ENCODE peak calls at places on chromosomes 3 and 15, in ten cellular contexts. One of them, this sample, is unnamed.

GRCh38 chr3:27464646-27465045 is 19.5 kb downstream of the SLC4A7 start:
- DNase-seq in EH: no peak
- DNase-seq in IMR-90: no peak
- DNase-seq in heart right ventricle: no peak
- DNase-seq in OCI-LY7: no peak
- DNase-seq in endothelial cell: no peak
- DNase-seq in stimulated activated CD8-positive, alpha-beta memory T cell treated with anti-CD3 and anti-CD28 coated beads, Interleukin-4, amount 100 ng/mL, for 48 hours: no peak
- DNase-seq in hypothalamus: no peak
- DNase-seq in D721Med: no peak
- DNase-seq in glomerular endothelial cell: no peak
- DNase-seq in this sample: no peak

GRCh38 chr3:39143051-39143885 is 10.1 kb downstream of the CSRNP1 start:
- DNase-seq in EH: no peak
- DNase-seq in OCI-LY7: no peak
- DNase-seq in heart right ventricle: no peak
- DNase-seq in stimulated activated CD8-positive, alpha-beta memory T cell treated with anti-CD3 and anti-CD28 coated beads, Interleukin-4, amount 100 ng/mL, for 48 hours: no peak
- DNase-seq in glomerular endothelial cell: no peak
- DNase-seq in endothelial cell: no peak
- DNase-seq in D721Med: no peak
- DNase-seq in IMR-90: no peak
- DNase-seq in hypothalamus: no peak
- DNase-seq in this sample: no peak

GRCh38 chr3:94234177-94234788 is 171.4 kb downstream of the NSUN3 start:
- DNase-seq in EH: peak; percentile 29
- DNase-seq in hypothalamus: no peak
- DNase-seq in IMR-90: peak; percentile 44
- DNase-seq in D721Med: no peak
- DNase-seq in stimulated activated CD8-positive, alpha-beta memory T cell treated with anti-CD3 and anti-CD28 coated beads, Interleukin-4, amount 100 ng/mL, for 48 hours: no peak
- DNase-seq in heart right ventricle: no peak
- DNase-seq in OCI-LY7: peak; percentile 27
- DNase-seq in glomerular endothelial cell: no peak
- DNase-seq in endothelial cell: peak; percentile 30
- DNase-seq in this sample: peak; percentile 16

GRCh38 chr3:141405581-141405980 is 37.3 kb downstream of the ZBTB38 start:
- DNase-seq in heart right ventricle: no peak
- DNase-seq in glomerular endothelial cell: no peak
- DNase-seq in endothelial cell: no peak
- DNase-seq in IMR-90: peak; percentile 73
- DNase-seq in hypothalamus: no peak
- DNase-seq in EH: peak; percentile 80
- DNase-seq in stimulated activated CD8-positive, alpha-beta memory T cell treated with anti-CD3 and anti-CD28 coated beads, Interleukin-4, amount 100 ng/mL, for 48 hours: no peak
- DNase-seq in D721Med: no peak
- DNase-seq in OCI-LY7: no peak
- DNase-seq in this sample: no peak

GRCh38 chr15:101387591-101387990 is 92.5 kb upstream of the SNRPA1 start:
- DNase-seq in EH: no peak
- DNase-seq in endothelial cell: no peak
- DNase-seq in OCI-LY7: no peak
- DNase-seq in glomerular endothelial cell: no peak
- DNase-seq in stimulated activated CD8-positive, alpha-beta memory T cell treated with anti-CD3 and anti-CD28 coated beads, Interleukin-4, amount 100 ng/mL, for 48 hours: no peak
- DNase-seq in heart right ventricle: no peak
- DNase-seq in D721Med: no peak
- DNase-seq in IMR-90: no peak
- DNase-seq in hypothalamus: no peak
- DNase-seq in this sample: no peak

GRCh38 chr3:33918357-33918756 is 119.9 kb downstream of the PDCD6IP start:
- DNase-seq in glomerular endothelial cell: no peak
- DNase-seq in stimulated activated CD8-positive, alpha-beta memory T cell treated with anti-CD3 and anti-CD28 coated beads, Interleukin-4, amount 100 ng/mL, for 48 hours: no peak
- DNase-seq in endothelial cell: no peak
- DNase-seq in IMR-90: no peak
- DNase-seq in D721Med: no peak
- DNase-seq in EH: no peak
- DNase-seq in OCI-LY7: no peak
- DNase-seq in hypothalamus: no peak
- DNase-seq in heart right ventricle: no peak
- DNase-seq in this sample: no peak

GRCh38 chr3:7382293-7383033 is 521.5 kb downstream of the GRM7 start:
- DNase-seq in D721Med: no peak
- DNase-seq in hypothalamus: no peak
- DNase-seq in stimulated activated CD8-positive, alpha-beta memory T cell treated with anti-CD3 and anti-CD28 coated beads, Interleukin-4, amount 100 ng/mL, for 48 hours: no peak
- DNase-seq in OCI-LY7: no peak
- DNase-seq in glomerular endothelial cell: peak; percentile 44
- DNase-seq in EH: no peak
- DNase-seq in IMR-90: no peak
- DNase-seq in heart right ventricle: no peak
- DNase-seq in endothelial cell: no peak
- DNase-seq in this sample: no peak

GRCh38 chr15:71752604-71753289 is 57.6 kb upstream of the NR2E3 start:
- DNase-seq in IMR-90: peak; percentile 94
- DNase-seq in OCI-LY7: peak; percentile 33
- DNase-seq in glomerular endothelial cell: peak; percentile 94
- DNase-seq in stimulated activated CD8-positive, alpha-beta memory T cell treated with anti-CD3 and anti-CD28 coated beads, Interleukin-4, amount 100 ng/mL, for 48 hours: peak; percentile 39
- DNase-seq in heart right ventricle: no peak
- DNase-seq in hypothalamus: no peak
- DNase-seq in EH: peak; percentile 98
- DNase-seq in endothelial cell: peak; percentile 44
- DNase-seq in D721Med: no peak
- DNase-seq in this sample: no peak

GRCh38 chr3:134039161-134039862 is 9.6 kb upstream of the SLCO2A1 start:
- DNase-seq in D721Med: no peak
- DNase-seq in hypothalamus: no peak
- DNase-seq in EH: no peak
- DNase-seq in OCI-LY7: no peak
- DNase-seq in endothelial cell: no peak
- DNase-seq in glomerular endothelial cell: no peak
- DNase-seq in IMR-90: no peak
- DNase-seq in heart right ventricle: no peak
- DNase-seq in stimulated activated CD8-positive, alpha-beta memory T cell treated with anti-CD3 and anti-CD28 coated beads, Interleukin-4, amount 100 ng/mL, for 48 hours: no peak
- DNase-seq in this sample: no peak

GRCh38 chr15:25900426-25900825 is 37.3 kb upstream of the ATP10A start:
- DNase-seq in endothelial cell: no peak
- DNase-seq in glomerular endothelial cell: no peak
- DNase-seq in stimulated activated CD8-positive, alpha-beta memory T cell treated with anti-CD3 and anti-CD28 coated beads, Interleukin-4, amount 100 ng/mL, for 48 hours: no peak
- DNase-seq in IMR-90: no peak
- DNase-seq in D721Med: no peak
- DNase-seq in hypothalamus: no peak
- DNase-seq in OCI-LY7: no peak
- DNase-seq in heart right ventricle: no peak
- DNase-seq in EH: no peak
- DNase-seq in this sample: no peak

GRCh38 chr3:139574026-139574947 is 34.7 kb upstream of the RBP1 start:
- DNase-seq in hypothalamus: no peak
- DNase-seq in glomerular endothelial cell: no peak
- DNase-seq in EH: no peak
- DNase-seq in heart right ventricle: peak; percentile 76
- DNase-seq in OCI-LY7: no peak
- DNase-seq in D721Med: no peak
- DNase-seq in endothelial cell: no peak
- DNase-seq in IMR-90: no peak
- DNase-seq in stimulated activated CD8-positive, alpha-beta memory T cell treated with anti-CD3 and anti-CD28 coated beads, Interleukin-4, amount 100 ng/mL, for 48 hours: no peak
- DNase-seq in this sample: no peak

GRCh38 chr3:196007744-196008143 is 74.1 kb downstream of the TFRC start:
- DNase-seq in glomerular endothelial cell: no peak
- DNase-seq in stimulated activated CD8-positive, alpha-beta memory T cell treated with anti-CD3 and anti-CD28 coated beads, Interleukin-4, amount 100 ng/mL, for 48 hours: no peak
- DNase-seq in hypothalamus: no peak
- DNase-seq in EH: no peak
- DNase-seq in heart right ventricle: no peak
- DNase-seq in OCI-LY7: no peak
- DNase-seq in IMR-90: no peak
- DNase-seq in D721Med: no peak
- DNase-seq in endothelial cell: no peak
- DNase-seq in this sample: no peak

GRCh38 chr3:149388001-149388435 is 10.6 kb upstream of the TM4SF1 start:
- DNase-seq in IMR-90: peak; percentile 99
- DNase-seq in D721Med: no peak
- DNase-seq in stimulated activated CD8-positive, alpha-beta memory T cell treated with anti-CD3 and anti-CD28 coated beads, Interleukin-4, amount 100 ng/mL, for 48 hours: no peak
- DNase-seq in hypothalamus: no peak
- DNase-seq in endothelial cell: no peak
- DNase-seq in heart right ventricle: no peak
- DNase-seq in glomerular endothelial cell: no peak
- DNase-seq in EH: peak; percentile 94
- DNase-seq in OCI-LY7: no peak
- DNase-seq in this sample: no peak

GRCh38 chr3:44318929-44319328 is 19.6 kb upstream of the TCAIM start:
- DNase-seq in hypothalamus: no peak
- DNase-seq in EH: no peak
- DNase-seq in endothelial cell: no peak
- DNase-seq in OCI-LY7: no peak
- DNase-seq in IMR-90: no peak
- DNase-seq in heart right ventricle: no peak
- DNase-seq in stimulated activated CD8-positive, alpha-beta memory T cell treated with anti-CD3 and anti-CD28 coated beads, Interleukin-4, amount 100 ng/mL, for 48 hours: no peak
- DNase-seq in D721Med: no peak
- DNase-seq in glomerular endothelial cell: no peak
- DNase-seq in this sample: no peak

GRCh38 chr15:64858136-64858535 is 16.4 kb downstream of the PLEKHO2 start:
- DNase-seq in OCI-LY7: no peak
- DNase-seq in IMR-90: no peak
- DNase-seq in hypothalamus: no peak
- DNase-seq in heart right ventricle: no peak
- DNase-seq in endothelial cell: no peak
- DNase-seq in stimulated activated CD8-positive, alpha-beta memory T cell treated with anti-CD3 and anti-CD28 coated beads, Interleukin-4, amount 100 ng/mL, for 48 hours: no peak
- DNase-seq in glomerular endothelial cell: no peak
- DNase-seq in D721Med: no peak
- DNase-seq in EH: no peak
- DNase-seq in this sample: no peak

GRCh38 chr15:67133738-67134576 is 68.6 kb downstream of the SMAD3 start:
- DNase-seq in hypothalamus: no peak
- DNase-seq in endothelial cell: no peak
- DNase-seq in heart right ventricle: no peak
- DNase-seq in D721Med: no peak
- DNase-seq in stimulated activated CD8-positive, alpha-beta memory T cell treated with anti-CD3 and anti-CD28 coated beads, Interleukin-4, amount 100 ng/mL, for 48 hours: peak; percentile 66
- DNase-seq in OCI-LY7: peak; percentile 82
- DNase-seq in EH: no peak
- DNase-seq in glomerular endothelial cell: no peak
- DNase-seq in IMR-90: peak; percentile 82
- DNase-seq in this sample: no peak

GRCh38 chr15:48680841-48681240 is 35.3 kb upstream of the FBN1 start:
- DNase-seq in heart right ventricle: no peak
- DNase-seq in EH: peak; percentile 92
- DNase-seq in stimulated activated CD8-positive, alpha-beta memory T cell treated with anti-CD3 and anti-CD28 coated beads, Interleukin-4, amount 100 ng/mL, for 48 hours: no peak
- DNase-seq in endothelial cell: no peak
- DNase-seq in D721Med: no peak
- DNase-seq in glomerular endothelial cell: no peak
- DNase-seq in hypothalamus: no peak
- DNase-seq in OCI-LY7: no peak
- DNase-seq in IMR-90: peak; percentile 97
- DNase-seq in this sample: no peak

GRCh38 chr3:50450135-50450911 is 53.1 kb downstream of the CACNA2D2 start:
- DNase-seq in hypothalamus: peak; percentile 4
- DNase-seq in D721Med: no peak
- DNase-seq in OCI-LY7: no peak
- DNase-seq in EH: peak; percentile 17
- DNase-seq in stimulated activated CD8-positive, alpha-beta memory T cell treated with anti-CD3 and anti-CD28 coated beads, Interleukin-4, amount 100 ng/mL, for 48 hours: peak; percentile 80
- DNase-seq in IMR-90: peak; percentile 15
- DNase-seq in endothelial cell: no peak
- DNase-seq in glomerular endothelial cell: no peak
- DNase-seq in heart right ventricle: peak; percentile 56
- DNase-seq in this sample: peak; percentile 54

GRCh38 chr3:71360694-71361093 is 222.8 kb downstream of the FOXP1 start:
- DNase-seq in IMR-90: no peak
- DNase-seq in heart right ventricle: no peak
- DNase-seq in hypothalamus: no peak
- DNase-seq in endothelial cell: no peak
- DNase-seq in D721Med: no peak
- DNase-seq in glomerular endothelial cell: no peak
- DNase-seq in EH: no peak
- DNase-seq in OCI-LY7: peak; percentile 43
- DNase-seq in stimulated activated CD8-positive, alpha-beta memory T cell treated with anti-CD3 and anti-CD28 coated beads, Interleukin-4, amount 100 ng/mL, for 48 hours: no peak
- DNase-seq in this sample: no peak

GRCh38 chr3:156674911-156675743 is 737 bp downstream of the TIPARP start:
- DNase-seq in stimulated activated CD8-positive, alpha-beta memory T cell treated with anti-CD3 and anti-CD28 coated beads, Interleukin-4, amount 100 ng/mL, for 48 hours: peak; percentile 65
- DNase-seq in D721Med: no peak
- DNase-seq in glomerular endothelial cell: no peak
- DNase-seq in endothelial cell: peak; percentile 58
- DNase-seq in heart right ventricle: peak; percentile 73
- DNase-seq in IMR-90: peak; percentile 43
- DNase-seq in EH: peak; percentile 56
- DNase-seq in hypothalamus: peak; percentile 46
- DNase-seq in OCI-LY7: peak; percentile 66
- DNase-seq in this sample: peak; percentile 36

GRCh38 chr15:38253448-38253847 is 812 bp downstream of the SPRED1 start:
- DNase-seq in glomerular endothelial cell: no peak
- DNase-seq in stimulated activated CD8-positive, alpha-beta memory T cell treated with anti-CD3 and anti-CD28 coated beads, Interleukin-4, amount 100 ng/mL, for 48 hours: no peak
- DNase-seq in heart right ventricle: no peak
- DNase-seq in EH: peak; percentile 80
- DNase-seq in D721Med: no peak
- DNase-seq in IMR-90: peak; percentile 75
- DNase-seq in OCI-LY7: peak; percentile 18
- DNase-seq in hypothalamus: no peak
- DNase-seq in endothelial cell: no peak
- DNase-seq in this sample: no peak

GRCh38 chr3:171260430-171260829 is 199.8 kb downstream of the TNIK start:
- DNase-seq in stimulated activated CD8-positive, alpha-beta memory T cell treated with anti-CD3 and anti-CD28 coated beads, Interleukin-4, amount 100 ng/mL, for 48 hours: no peak
- DNase-seq in D721Med: no peak
- DNase-seq in OCI-LY7: no peak
- DNase-seq in hypothalamus: no peak
- DNase-seq in IMR-90: no peak
- DNase-seq in heart right ventricle: no peak
- DNase-seq in EH: no peak
- DNase-seq in endothelial cell: no peak
- DNase-seq in glomerular endothelial cell: no peak
- DNase-seq in this sample: no peak

GRCh38 chr3:65854606-65855304 is 184.0 kb downstream of the MAGI1 start:
- DNase-seq in glomerular endothelial cell: no peak
- DNase-seq in EH: peak; percentile 61
- DNase-seq in IMR-90: peak; percentile 47
- DNase-seq in stimulated activated CD8-positive, alpha-beta memory T cell treated with anti-CD3 and anti-CD28 coated beads, Interleukin-4, amount 100 ng/mL, for 48 hours: no peak
- DNase-seq in OCI-LY7: no peak
- DNase-seq in D721Med: no peak
- DNase-seq in heart right ventricle: no peak
- DNase-seq in endothelial cell: no peak
- DNase-seq in hypothalamus: no peak
- DNase-seq in this sample: no peak

GRCh38 chr3:179179979-179180758 is 32.0 kb downstream of the PIK3CA start:
- DNase-seq in D721Med: no peak
- DNase-seq in heart right ventricle: no peak
- DNase-seq in glomerular endothelial cell: no peak
- DNase-seq in OCI-LY7: no peak
- DNase-seq in EH: peak; percentile 53
- DNase-seq in IMR-90: peak; percentile 44
- DNase-seq in hypothalamus: no peak
- DNase-seq in endothelial cell: no peak
- DNase-seq in stimulated activated CD8-positive, alpha-beta memory T cell treated with anti-CD3 and anti-CD28 coated beads, Interleukin-4, amount 100 ng/mL, for 48 hours: no peak
- DNase-seq in this sample: no peak

GRCh38 chr3:66392512-66392911 is 108.3 kb downstream of the LRIG1 start:
- DNase-seq in EH: no peak
- DNase-seq in stimulated activated CD8-positive, alpha-beta memory T cell treated with anti-CD3 and anti-CD28 coated beads, Interleukin-4, amount 100 ng/mL, for 48 hours: no peak
- DNase-seq in glomerular endothelial cell: no peak
- DNase-seq in heart right ventricle: no peak
- DNase-seq in IMR-90: no peak
- DNase-seq in endothelial cell: no peak
- DNase-seq in hypothalamus: no peak
- DNase-seq in D721Med: no peak
- DNase-seq in OCI-LY7: no peak
- DNase-seq in this sample: no peak